ENCODE peak calls at places on chromosomes 11 and 22, in seven cellular contexts. H is T-helper 1 cell; F is left cardiac atrium; B is neural progenitor cell; E is AG08395; P is cardiac fibroblast; W is CD8-positive, alpha-beta T cell. R is an unnamed sample.

GRCh38 chr11:7593476-7593875 is 79.7 kb downstream of the PPFIBP2 start:
- DNase-seq in H (no peak), F (no peak), B (no peak), E (no peak), P (no peak), W (no peak), R (no peak)

GRCh38 chr11:11155962-11156815 is 196.9 kb downstream of the CSNK2A3 start:
- DNase-seq in H (no peak), F (no peak), B (peak; percentile 56), E (no peak), P (no peak), W (peak; percentile 35), R (no peak)

GRCh38 chr11:10847960-10848860 is 9.6 kb downstream of the ZBED5 start:
- DNase-seq in H (no peak), F (no peak), B (no peak), E (no peak), P (no peak), W (no peak), R (no peak)

GRCh38 chr11:120601566-120601965 is 90.0 kb downstream of the GRIK4 start:
- DNase-seq in H (no peak), F (no peak), B (no peak), E (peak; percentile 23), P (peak; percentile 11), W (no peak), R (no peak)

GRCh38 chr11:60924110-60924905 is at the start of gene TMEM132A:
- DNase-seq in H (no peak), F (peak; percentile 85), B (peak; percentile 93), E (peak; percentile 92), P (peak; percentile 64), W (no peak), R (peak; percentile 54)

GRCh38 chr11:26319906-26320305 is 12.0 kb upstream of the ANO3 start:
- DNase-seq in H (no peak), F (no peak), B (peak; percentile 55), E (no peak), P (peak; percentile 45), W (no peak), R (no peak)

GRCh38 chr11:129117595-129118350 is 74.4 kb downstream of the ARHGAP32 start:
- DNase-seq in H (no peak), F (no peak), B (peak; percentile 72), E (peak; percentile 66), P (peak; percentile 87), W (peak; percentile 13), R (peak; percentile 48)

GRCh38 chr11:12778506-12778905 is 104.3 kb downstream of the TEAD1 start:
- DNase-seq in H (no peak), F (no peak), B (no peak), E (no peak), P (no peak), W (no peak), R (no peak)

GRCh38 chr11:10540546-10540914 is 457 bp downstream of the RNF141 start:
- DNase-seq in H (no peak), F (no peak), B (peak; percentile 74), E (no peak), P (peak; percentile 38), W (no peak), R (peak; percentile 63)

GRCh38 chr11:76832365-76832764 is 28.4 kb upstream of the ACER3 start:
- DNase-seq in H (no peak), F (no peak), B (no peak), E (no peak), P (no peak), W (no peak), R (no peak)

GRCh38 chr11:66559141-66559861 is 9.1 kb downstream of the CTSF start:
- DNase-seq in H (no peak), F (peak; percentile 58), B (no peak), E (peak; percentile 35), P (no peak), W (no peak), R (no peak)

GRCh38 chr11:117426297-117426685 is 98.6 kb downstream of the CEP164 start:
- DNase-seq in H (peak; percentile 31), F (peak; percentile 69), B (peak; percentile 92), E (peak; percentile 81), P (peak; percentile 60), W (peak; percentile 61), R (peak; percentile 94)

GRCh38 chr11:86805873-86806310 is 5.5 kb downstream of the PRSS23 start:
- DNase-seq in H (no peak), F (peak; percentile 26), B (no peak), E (peak; percentile 19), P (peak; percentile 76), W (no peak), R (no peak)

GRCh38 chr11:69297926-69298777 is 4.2 kb downstream of the MYEOV start:
- DNase-seq in H (no peak), F (peak; percentile 90), B (no peak), E (peak; percentile 77), P (peak; percentile 95), W (no peak), R (no peak)

GRCh38 chr11:61974766-61975631 is 7.6 kb upstream of the FTH1 start:
- DNase-seq in H (no peak), F (no peak), B (no peak), E (no peak), P (peak; percentile 62), W (no peak), R (peak; percentile 33)

GRCh38 chr22:48444320-48445112 is 1383.2 kb downstream of the BRD1 start:
- DNase-seq in H (no peak), F (no peak), B (no peak), E (peak; percentile 51), P (no peak), W (no peak), R (no peak)

GRCh38 chr11:371051-371450 is 1.8 kb downstream of the B4GALNT4 start:
- DNase-seq in H (no peak), F (no peak), B (no peak), E (no peak), P (no peak), W (no peak), R (peak; percentile 8)

GRCh38 chr11:122978303-122978620 is 3.4 kb downstream of the BSX start:
- DNase-seq in H (no peak), F (no peak), B (no peak), E (no peak), P (no peak), W (no peak), R (no peak)

GRCh38 chr11:63670738-63671321 is 346 bp downstream of the ATL3 start:
- DNase-seq in H (no peak), F (peak; percentile 58), B (peak; percentile 74), E (peak; percentile 51), P (no peak), W (peak; percentile 16), R (peak; percentile 24)

GRCh38 chr11:75351541-75352416 is at the start of gene ARRB1:
- DNase-seq in H (peak; percentile 53), F (peak; percentile 75), B (peak; percentile 83), E (peak; percentile 56), P (peak; percentile 41), W (peak; percentile 41), R (peak; percentile 49)

GRCh38 chr11:37657645-37658044 is 1059.6 kb upstream of the RAG2 start:
- DNase-seq in H (no peak), F (no peak), B (no peak), E (no peak), P (peak; percentile 65), W (no peak), R (no peak)

GRCh38 chr11:87322570-87322969 is 284.8 kb downstream of the TMEM135 start:
- DNase-seq in H (no peak), F (no peak), B (no peak), E (no peak), P (no peak), W (no peak), R (no peak)

R was measured in mesothelial cell of epicardium.